ENCODE peak calls at places on chromosomes 2 and 18, in ten cellular contexts. X is colonic mucosa, Y is kidney epithelial cell, O is right atrium auricular region, L is left ventricle myocardium inferior, E is SK-N-SH, K is brain microvascular endothelial cell, S is NT2/D1, V is MM.1S, M is mesendoderm. P is an unnamed sample. For H3K36me3, the result is how much of the 10 kb centered on the place peaks cover.

GRCh38 chr2:101307950-101308431 is 510 bp downstream of the RNF149 start:
- DNase-seq in X (peak), Y (no peak), O (no peak), L (no peak), E (no peak), K (no peak), S (no peak), V (peak), M (peak), P (peak)

GRCh38 chr2:99648115-99648850 is 158.5 kb upstream of the REV1 start:
- DNase-seq in X (no peak), Y (no peak), O (no peak), L (no peak), E (no peak), K (no peak), S (no peak), V (no peak), M (no peak), P (no peak)

GRCh38 chr2:205704101-205704741 is 21.9 kb downstream of the NRP2 start:
- DNase-seq in X (no peak), Y (no peak), O (no peak), L (no peak), E (no peak), K (no peak), S (no peak), V (no peak), M (no peak), P (no peak)

GRCh38 chr2:74751981-74752808 is 81.7 kb upstream of the HK2 start:
- DNase-seq in X (no peak), Y (no peak), O (no peak), L (no peak), E (no peak), K (no peak), S (no peak), V (no peak), M (no peak), P (no peak)

GRCh38 chr2:111667542-111668273 is 216.3 kb downstream of the ANAPC1 start:
- DNase-seq in X (peak), Y (no peak), O (peak), L (no peak), E (no peak), K (peak), S (no peak), V (no peak), M (peak), P (no peak)

GRCh38 chr2:145846986-145847385 is 1327.1 kb upstream of the ZEB2 start:
- DNase-seq in X (no peak), Y (no peak), O (no peak), L (no peak), E (no peak), K (no peak), S (no peak), V (no peak), M (no peak), P (no peak)

GRCh38 chr2:218908721-218909619 is 28.3 kb downstream of the WNT10A start:
- DNase-seq in X (peak), Y (peak), O (peak), L (peak), E (peak), K (peak), S (peak), V (peak), M (peak), P (peak)

GRCh38 chr2:18413794-18414396 is 146.6 kb downstream of the RDH14 start:
- DNase-seq in X (peak), Y (peak), O (peak), L (no peak), E (no peak), K (peak), S (no peak), V (no peak), M (peak), P (no peak)

GRCh38 chr2:170716851-170717598 is 1.9 kb downstream of the SP5 start:
- DNase-seq in X (peak), Y (no peak), O (no peak), L (peak), E (peak), K (no peak), S (no peak), V (no peak), M (peak), P (peak)

GRCh38 chr2:200239216-200239615 is 67.3 kb upstream of the SPATS2L start:
- DNase-seq in X (no peak), Y (no peak), O (no peak), L (no peak), E (peak), K (peak), S (peak), V (no peak), M (peak), P (no peak)

GRCh38 chr2:120875431-120875830 is 139.8 kb downstream of the GLI2 start:
- DNase-seq in X (no peak), Y (no peak), O (no peak), L (no peak), E (no peak), K (no peak), S (no peak), V (no peak), M (no peak), P (no peak)

GRCh38 chr2:72886505-72887031 is 640 bp upstream of the SPR start:
- DNase-seq in X (no peak), Y (no peak), O (no peak), L (no peak), E (no peak), K (no peak), S (no peak), V (no peak), M (no peak), P (no peak)

GRCh38 chr2:24981742-24982141 is 10.0 kb upstream of the DNAJC27 start:
- DNase-seq in X (no peak), Y (no peak), O (no peak), L (no peak), E (no peak), K (no peak), S (no peak), V (no peak), M (no peak), P (no peak)

GRCh38 chr2:205776139-205776538 is 93.8 kb downstream of the NRP2 start:
- DNase-seq in X (peak), Y (no peak), O (no peak), L (peak), E (peak), K (peak), S (peak), V (peak), M (peak), P (peak)

GRCh38 chr2:23293756-23294155 is 91.2 kb upstream of the KLHL29 start:
- DNase-seq in X (no peak), Y (no peak), O (no peak), L (no peak), E (no peak), K (no peak), S (no peak), V (no peak), M (no peak), P (no peak)

GRCh38 chr2:132849118-132849517 is 179.1 kb upstream of the LYPD1 start:
- DNase-seq in X (no peak), Y (no peak), O (no peak), L (no peak), E (no peak), K (peak), S (no peak), V (no peak), M (no peak), P (no peak)

GRCh38 chr18:35581555-35582309 is at the start of gene GALNT1:
- DNase-seq in X (peak), Y (no peak), O (no peak), L (peak), E (peak), K (no peak), S (no peak), V (peak), M (no peak), P (peak)

GRCh38 chr2:72929010-72929409 is 11.7 kb downstream of the EMX1 start:
- DNase-seq in X (no peak), Y (no peak), O (no peak), L (no peak), E (no peak), K (no peak), S (no peak), V (no peak), M (no peak), P (no peak)

GRCh38 chr18:10166164-10166807 is 252.5 kb downstream of the VAPA start:
- DNase-seq in X (no peak), Y (no peak), O (no peak), L (no peak), E (no peak), K (no peak), S (no peak), V (no peak), M (no peak), P (no peak)

GRCh38 chr18:64436111-64436510 is 287.2 kb upstream of the LINC00305 start:
- DNase-seq in X (no peak), Y (no peak), O (no peak), L (no peak), E (no peak), K (no peak), S (no peak), V (no peak), M (peak), P (no peak)

GRCh38 chr2:159774370-159774990 is 23.5 kb downstream of the CD302 start:
- DNase-seq in X (no peak), Y (no peak), O (no peak), L (no peak), E (no peak), K (no peak), S (no peak), V (no peak), M (no peak), P (no peak)

GRCh38 chr18:57755473-57756067 is 47.5 kb downstream of the ATP8B1 start:
- DNase-seq in X (no peak), Y (no peak), O (no peak), L (no peak), E (peak), K (no peak), S (no peak), V (no peak), M (no peak), P (no peak)

GRCh38 chr2:203648273-203648672 is 58.2 kb upstream of the CD28 start:
- DNase-seq in X (no peak), Y (no peak), O (no peak), L (no peak), E (no peak), K (no peak), S (no peak), V (no peak), M (no peak), P (no peak)

GRCh38 chr18:48563027-48563426 is 24.2 kb downstream of the CTIF start:
- DNase-seq in X (no peak), Y (peak), O (no peak), L (no peak), E (no peak), K (peak), S (no peak), V (no peak), M (peak), P (no peak)

GRCh38 chr2:196376984-196377877 is 205.9 kb upstream of the STK17B start:
- DNase-seq in X (no peak), Y (no peak), O (no peak), L (no peak), E (no peak), K (peak), S (no peak), V (no peak), M (no peak), P (no peak)

GRCh38 chr2:204453730-204454167 is 91.5 kb upstream of the PARD3B start:
- DNase-seq in X (peak), Y (no peak), O (no peak), L (peak), E (peak), K (peak), S (no peak), V (no peak), M (peak), P (peak)

GRCh38 chr2:199704358-199705238 is 146.4 kb downstream of the FTCDNL1 start:
- DNase-seq in X (peak), Y (no peak), O (no peak), L (no peak), E (no peak), K (peak), S (peak), V (peak), M (peak), P (peak)

DNA sequence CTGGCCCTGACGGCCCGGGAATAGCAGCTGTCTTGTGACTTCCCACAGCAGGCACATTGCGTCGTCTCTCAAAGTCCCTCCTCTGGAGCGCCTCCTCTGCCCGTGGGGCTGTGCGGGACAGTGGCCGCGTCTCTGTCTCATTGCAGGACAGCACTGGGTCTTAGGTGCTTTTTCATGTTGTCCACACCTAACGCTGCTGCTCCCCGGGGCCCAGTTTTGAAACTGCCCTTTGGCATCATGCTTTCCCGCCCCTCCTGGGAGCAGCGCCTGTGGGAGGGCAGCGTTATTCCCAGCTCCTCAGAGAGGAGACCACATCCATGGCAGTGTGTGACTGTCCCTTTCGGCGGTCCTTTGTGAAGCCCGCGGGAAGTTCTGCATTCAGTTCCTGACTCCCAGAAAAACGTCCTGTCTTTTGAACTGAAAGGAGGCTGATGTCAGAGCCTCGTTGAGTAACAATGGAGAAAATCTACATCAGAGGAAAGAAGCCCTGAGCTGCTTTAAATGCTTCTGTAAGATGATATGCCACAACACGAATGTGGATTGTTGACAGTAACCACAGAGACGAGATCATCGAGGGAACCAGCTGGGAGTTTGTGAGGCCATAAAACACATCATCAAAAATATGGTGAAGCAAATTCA is 226.0 kb downstream of the FAM210A start:
- DNase-seq in X (no peak), Y (peak), O (peak), L (peak), E (no peak), K (peak), S (peak), V (no peak), M (peak), P (peak)
- H3K36me3 ChIP-seq in X (under half), Y (under half), O (under half), L (under half), E (under half), K (under half), S (under half), V (under half), M (under half), P (under half)

DNA sequence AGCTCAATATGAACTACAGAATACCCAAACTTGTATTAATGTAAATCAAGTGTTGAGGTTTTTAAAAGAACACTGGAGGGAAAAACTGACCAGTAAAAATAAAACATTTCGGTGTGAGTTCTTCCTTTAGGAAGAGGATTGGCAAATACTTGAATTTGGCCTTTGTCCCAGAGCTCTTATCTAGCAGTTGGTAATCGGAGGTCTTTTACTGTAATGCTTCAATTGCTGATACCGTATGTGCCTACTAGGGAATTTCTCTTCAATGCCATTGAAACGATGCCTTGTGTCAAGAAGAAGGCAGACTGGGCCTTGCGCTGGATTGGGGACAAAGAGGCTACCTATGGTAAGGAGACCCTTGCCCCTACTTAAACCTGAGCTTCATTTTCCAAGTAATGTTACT is 4.1 kb downstream of the RRM2 start:
- DNase-seq in X (no peak), Y (no peak), O (no peak), L (no peak), E (no peak), K (peak), S (no peak), V (no peak), M (no peak), P (no peak)
- H3K36me3 ChIP-seq in X (under half), Y (under half), O (under half), L (under half), E (under half), K (under half), S (half or more), V (under half), M (under half), P (under half)

GRCh38 chr2:108820439-108820838 is 33.9 kb downstream of the CCDC138 start:
- DNase-seq in X (no peak), Y (no peak), O (no peak), L (no peak), E (no peak), K (no peak), S (no peak), V (no peak), M (no peak), P (no peak)
- H3K36me3 ChIP-seq in X (under half), Y (under half), O (under half), L (under half), E (half or more), K (under half), S (half or more), V (under half), M (under half), P (under half)

GRCh38 chr2:36584148-36584794 is 13.7 kb downstream of the FEZ2 start:
- DNase-seq in X (no peak), Y (no peak), O (no peak), L (no peak), E (no peak), K (no peak), S (no peak), V (no peak), M (no peak), P (no peak)

GRCh38 chr2:36586672-36587071 is 11.3 kb downstream of the FEZ2 start:
- DNase-seq in X (no peak), Y (no peak), O (no peak), L (no peak), E (no peak), K (no peak), S (no peak), V (no peak), M (no peak), P (no peak)

GRCh38 chr2:36589230-36589630 is 8.7 kb downstream of the FEZ2 start:
- DNase-seq in X (no peak), Y (no peak), O (no peak), L (no peak), E (no peak), K (no peak), S (no peak), V (no peak), M (no peak), P (no peak)

GRCh38 chr2:36587091-36587490 is 10.9 kb downstream of the FEZ2 start:
- DNase-seq in X (no peak), Y (no peak), O (no peak), L (no peak), E (no peak), K (no peak), S (no peak), V (no peak), M (no peak), P (no peak)

DNA sequence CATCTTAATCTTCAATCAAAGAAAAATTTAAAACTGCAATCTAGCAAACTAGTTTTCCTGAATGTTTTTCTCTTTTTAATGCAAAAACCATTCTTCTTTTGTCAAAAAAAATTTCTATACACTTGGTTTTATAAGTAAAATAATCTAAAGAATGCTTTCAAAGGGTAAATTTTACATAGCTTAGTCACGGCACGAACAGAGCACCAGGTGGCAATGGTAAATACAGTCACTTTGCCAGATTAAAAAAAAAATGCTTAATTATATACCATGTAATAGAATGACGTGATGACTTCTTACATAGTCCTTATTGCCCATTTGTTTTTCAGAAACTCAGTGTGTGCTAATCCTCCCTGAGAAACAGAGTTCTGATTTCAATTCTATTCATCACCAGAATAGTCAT is 10.4 kb downstream of the FEZ2 start:
- DNase-seq in X (no peak), Y (no peak), O (no peak), L (no peak), E (no peak), K (no peak), S (no peak), V (no peak), M (no peak), P (no peak)
- H3K36me3 ChIP-seq in X (under half), Y (under half), O (under half), L (under half), E (half or more), K (under half), S (half or more), V (under half), M (under half), P (under half)

GRCh38 chr2:182587831-182588230 is 128.2 kb upstream of the DNAJC10 start:
- DNase-seq in X (no peak), Y (peak), O (no peak), L (no peak), E (no peak), K (peak), S (no peak), V (no peak), M (peak), P (no peak)
- H3K36me3 ChIP-seq in X (under half), Y (under half), O (under half), L (under half), E (under half), K (under half), S (under half), V (under half), M (under half), P (under half)

GRCh38 chr2:233498126-233498525 is 68.5 kb downstream of the USP40 start:
- DNase-seq in X (no peak), Y (no peak), O (no peak), L (no peak), E (no peak), K (no peak), S (no peak), V (no peak), M (no peak), P (no peak)

GRCh38 chr2:233499928-233500327 is 66.7 kb downstream of the USP40 start:
- DNase-seq in X (no peak), Y (no peak), O (no peak), L (no peak), E (no peak), K (no peak), S (no peak), V (no peak), M (no peak), P (no peak)

GRCh38 chr2:233501198-233502076 is 65.1 kb downstream of the USP40 start:
- DNase-seq in X (no peak), Y (no peak), O (no peak), L (no peak), E (no peak), K (peak), S (no peak), V (no peak), M (no peak), P (no peak)

GRCh38 chr2:233495503-233496496 is 70.8 kb downstream of the USP40 start:
- DNase-seq in X (no peak), Y (no peak), O (no peak), L (no peak), E (no peak), K (no peak), S (no peak), V (no peak), M (no peak), P (no peak)

DNA sequence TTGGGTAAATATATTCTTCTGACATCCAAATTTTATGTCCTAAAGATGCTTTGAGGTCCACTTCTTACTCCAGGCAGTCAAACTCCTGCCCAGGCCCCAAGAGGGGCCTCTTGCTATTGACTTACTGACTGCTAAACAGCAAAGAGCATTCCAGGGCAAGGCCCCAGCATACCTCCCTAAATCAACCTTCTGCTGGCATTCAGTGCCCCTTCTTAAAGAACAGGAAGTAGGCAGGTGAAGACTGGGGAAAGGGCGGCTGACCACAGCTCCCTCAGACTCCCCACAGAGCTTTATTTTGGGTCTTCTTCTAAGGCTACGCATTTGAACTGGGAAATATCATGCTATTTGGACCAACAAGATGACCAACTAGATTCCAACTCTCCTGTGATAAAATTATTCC is 68.9 kb downstream of the USP40 start:
- DNase-seq in X (no peak), Y (no peak), O (no peak), L (no peak), E (no peak), K (no peak), S (no peak), V (no peak), M (peak), P (no peak)
- H3K36me3 ChIP-seq in X (under half), Y (under half), O (half or more), L (half or more), E (half or more), K (under half), S (under half), V (under half), M (under half), P (under half)

P was measured in neural progenitor cell.